ENCODE peak calls at places on chromosomes 2 and 18, in five cellular contexts. V, R, Q, M and A are unnamed samples.

GRCh38 chr2:127541849-127542630 is 6.6 kb downstream of the MYO7B start:
- DNase-seq in V (no peak), R (no peak), Q (no peak), M (no peak), A (no peak)

GRCh38 chr2:39523308-39524044 is 86.4 kb upstream of the MAP4K3 start:
- DNase-seq in V (peak), R (no peak), Q (no peak), M (peak), A (peak)

GRCh38 chr2:134232461-134232860 is 21.4 kb upstream of the MGAT5 start:
- DNase-seq in V (no peak), R (no peak), Q (no peak), M (no peak), A (no peak)

GRCh38 chr2:121298476-121298875 is 13.5 kb upstream of the TFCP2L1 start:
- DNase-seq in V (no peak), R (no peak), Q (no peak), M (no peak), A (no peak)

GRCh38 chr18:67144342-67144741 is 372.2 kb downstream of the DSEL start:
- DNase-seq in V (no peak), R (no peak), Q (no peak), M (no peak), A (no peak)

GRCh38 chr2:72973566-72974435 is 56.5 kb downstream of the EMX1 start:
- DNase-seq in V (peak), R (peak), Q (no peak), M (no peak), A (peak)

GRCh38 chr2:11534746-11535484 is 1.1 kb downstream of the GREB1 start:
- DNase-seq in V (no peak), R (no peak), Q (no peak), M (no peak), A (no peak)

GRCh38 chr2:159968282-159968900 is 94.0 kb downstream of the PLA2R1 start:
- DNase-seq in V (peak), R (peak), Q (peak), M (no peak), A (peak)

GRCh38 chr2:188984680-188985079 is 10.5 kb downstream of the COL3A1 start:
- DNase-seq in V (peak), R (no peak), Q (no peak), M (peak), A (no peak)

GRCh38 chr2:106272202-106272807 is 78.2 kb upstream of the UXS1 start:
- DNase-seq in V (no peak), R (no peak), Q (no peak), M (no peak), A (no peak)

GRCh38 chr2:18830962-18831361 is 241.6 kb upstream of the NT5C1B start:
- DNase-seq in V (no peak), R (no peak), Q (no peak), M (no peak), A (no peak)

GRCh38 chr2:136125226-136125625 is 7.3 kb upstream of the CXCR4 start:
- DNase-seq in V (no peak), R (no peak), Q (no peak), M (no peak), A (no peak)

GRCh38 chr2:12416600-12416999 is 300.1 kb upstream of the TRIB2 start:
- DNase-seq in V (peak), R (peak), Q (no peak), M (no peak), A (peak)

GRCh38 chr2:188414412-188414811 is 122.7 kb downstream of the GULP1 start:
- DNase-seq in V (peak), R (no peak), Q (no peak), M (no peak), A (no peak)

GRCh38 chr2:73494031-73494430 is 108.4 kb downstream of the ALMS1 start:
- DNase-seq in V (peak), R (no peak), Q (no peak), M (no peak), A (no peak)

GRCh38 chr2:41836944-41837343 is 210.9 kb upstream of the PKDCC start:
- DNase-seq in V (peak), R (peak), Q (no peak), M (no peak), A (peak)

GRCh38 chr2:49298230-49298629 is 143.9 kb upstream of the FSHR start:
- DNase-seq in V (no peak), R (no peak), Q (no peak), M (no peak), A (no peak)

GRCh38 chr2:11602563-11603182 is 67.3 kb downstream of the NTSR2 start:
- DNase-seq in V (no peak), R (no peak), Q (no peak), M (no peak), A (no peak)

GRCh38 chr2:203327582-203327917 is 644 bp upstream of the ABI2 start:
- DNase-seq in V (no peak), R (no peak), Q (no peak), M (no peak), A (no peak)

GRCh38 chr2:85903849-85904248 is 15.1 kb upstream of the ST3GAL5 start:
- DNase-seq in V (no peak), R (no peak), Q (no peak), M (no peak), A (no peak)

GRCh38 chr18:59921384-59921891 is 21.6 kb downstream of the PMAIP1 start:
- DNase-seq in V (no peak), R (no peak), Q (no peak), M (no peak), A (no peak)

GRCh38 chr2:172510083-172510482 is 45.8 kb upstream of the PDK1 start:
- DNase-seq in V (no peak), R (no peak), Q (no peak), M (no peak), A (no peak)

GRCh38 chr2:240915526-240916335 is 9.6 kb downstream of the CROCC2 start:
- DNase-seq in V (peak), R (no peak), Q (no peak), M (no peak), A (no peak)

GRCh38 chr2:38075436-38076249 is at the start of gene CYP1B1:
- DNase-seq in V (no peak), R (no peak), Q (peak), M (no peak), A (no peak)

GRCh38 chr2:120761911-120762310 is 26.2 kb downstream of the GLI2 start:
- DNase-seq in V (no peak), R (no peak), Q (no peak), M (peak), A (no peak)

GRCh38 chr2:161134547-161135518 is 25.4 kb upstream of the TANK start:
- DNase-seq in V (peak), R (no peak), Q (no peak), M (no peak), A (peak)

GRCh38 chr18:655445-655844 is 2.0 kb upstream of the TYMS start:
- DNase-seq in V (no peak), R (no peak), Q (no peak), M (no peak), A (no peak)

GRCh38 chr2:212618636-212619035 is 80.0 kb upstream of the ERBB4 start:
- DNase-seq in V (no peak), R (no peak), Q (no peak), M (no peak), A (no peak)

GRCh38 chr2:19474128-19474527 is 115.7 kb upstream of the OSR1 start:
- DNase-seq in V (peak), R (no peak), Q (peak), M (peak), A (no peak)

GRCh38 chr2:72605836-72606442 is 219.9 kb downstream of the EXOC6B start:
- DNase-seq in V (peak), R (no peak), Q (no peak), M (no peak), A (no peak)

GRCh38 chr2:132651115-132652099 is 18.6 kb downstream of the LYPD1 start:
- DNase-seq in V (peak), R (peak), Q (no peak), M (no peak), A (no peak)

GRCh38 chr2:109409347-109410020 is 204.3 kb downstream of the SEPTIN10 start:
- DNase-seq in V (peak), R (no peak), Q (no peak), M (no peak), A (no peak)

GRCh38 chr2:69768789-69769188 is 26.9 kb downstream of the ANXA4 start:
- DNase-seq in V (no peak), R (no peak), Q (no peak), M (no peak), A (no peak)

GRCh38 chr2:69766014-69766413 is 24.1 kb downstream of the ANXA4 start:
- DNase-seq in V (no peak), R (no peak), Q (no peak), M (no peak), A (no peak)

GRCh38 chr2:69768217-69768616 is 26.3 kb downstream of the ANXA4 start:
- DNase-seq in V (no peak), R (no peak), Q (no peak), M (no peak), A (no peak)

GRCh38 chr2:69764286-69765058 is 22.5 kb downstream of the ANXA4 start:
- DNase-seq in V (peak), R (no peak), Q (no peak), M (no peak), A (no peak)

GRCh38 chr2:69767034-69767433 is 25.1 kb downstream of the ANXA4 start:
- DNase-seq in V (peak), R (no peak), Q (no peak), M (no peak), A (no peak)
- TF ChIP-seq CTCF in V (no peak), R (no peak), Q (no peak), M (no peak), A (no peak)

DNA sequence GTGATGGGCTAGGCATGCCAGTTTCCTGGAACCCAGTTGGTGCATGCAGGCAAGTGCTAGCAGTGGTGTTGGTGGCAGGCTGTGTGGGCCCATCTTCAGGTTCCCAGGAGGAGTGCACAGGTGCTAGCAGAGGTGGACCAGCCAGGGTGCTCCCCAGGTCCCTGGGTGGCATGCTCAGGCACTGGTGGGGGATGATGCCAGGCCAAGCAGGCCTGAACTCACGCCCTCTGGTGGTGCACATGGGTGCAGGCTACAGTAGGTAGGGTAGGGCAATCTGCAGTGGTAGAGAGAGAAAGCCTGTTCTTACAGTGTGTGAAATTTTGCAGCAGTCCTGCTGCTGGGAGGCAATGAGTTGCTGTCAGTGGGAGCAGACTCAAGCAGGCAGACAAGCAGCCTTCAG is 1651.8 kb downstream of the DPP10 start:
- DNase-seq in V (no peak), R (no peak), Q (no peak), M (no peak), A (no peak)
- TF ChIP-seq CTCF in V (no peak), R (peak), Q (no peak), M (no peak), A (no peak)

GRCh38 chr2:158894078-158894477 is 74.4 kb upstream of the TANC1 start:
- DNase-seq in V (peak), R (no peak), Q (no peak), M (no peak), A (no peak)

GRCh38 chr2:158890296-158890905 is 78.0 kb upstream of the TANC1 start:
- DNase-seq in V (no peak), R (no peak), Q (no peak), M (no peak), A (no peak)

GRCh38 chr2:158893474-158893873 is 75.0 kb upstream of the TANC1 start:
- DNase-seq in V (no peak), R (no peak), Q (no peak), M (no peak), A (no peak)

GRCh38 chr2:158893057-158893456 is 75.4 kb upstream of the TANC1 start:
- DNase-seq in V (peak), R (no peak), Q (no peak), M (no peak), A (no peak)

GRCh38 chr2:158894572-158894971 is 73.9 kb upstream of the TANC1 start:
- DNase-seq in V (no peak), R (no peak), Q (no peak), M (no peak), A (no peak)
- TF ChIP-seq CTCF in V (peak), R (no peak), Q (no peak), M (no peak), A (no peak)

DNA sequence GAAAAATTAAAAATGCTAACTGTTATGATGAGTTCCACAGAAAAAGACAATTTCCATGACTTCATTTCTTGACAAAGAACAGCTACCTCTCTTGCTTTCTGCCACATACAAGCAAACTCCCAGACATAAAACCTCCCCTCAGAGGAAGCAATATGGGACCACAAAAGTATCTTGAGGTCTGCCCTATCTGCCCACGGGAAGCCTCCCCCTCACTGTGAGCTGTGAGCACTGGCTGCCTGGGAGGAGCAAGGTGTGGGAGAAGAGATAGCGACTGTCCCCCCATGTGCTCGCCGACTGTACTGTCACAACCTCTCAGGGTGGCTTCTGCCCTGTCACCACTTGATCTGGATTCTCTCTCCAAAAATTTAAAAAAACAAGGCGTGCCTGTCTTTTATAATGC is 69.6 kb upstream of the NRP2 start:
- DNase-seq in V (no peak), R (no peak), Q (no peak), M (no peak), A (no peak)
- TF ChIP-seq CTCF in V (no peak), R (no peak), Q (no peak), M (no peak), A (no peak)

GRCh38 chr2:84735383-84735782 is 145.5 kb downstream of the TRABD2A start:
- DNase-seq in V (no peak), R (no peak), Q (no peak), M (no peak), A (no peak)

DNA sequence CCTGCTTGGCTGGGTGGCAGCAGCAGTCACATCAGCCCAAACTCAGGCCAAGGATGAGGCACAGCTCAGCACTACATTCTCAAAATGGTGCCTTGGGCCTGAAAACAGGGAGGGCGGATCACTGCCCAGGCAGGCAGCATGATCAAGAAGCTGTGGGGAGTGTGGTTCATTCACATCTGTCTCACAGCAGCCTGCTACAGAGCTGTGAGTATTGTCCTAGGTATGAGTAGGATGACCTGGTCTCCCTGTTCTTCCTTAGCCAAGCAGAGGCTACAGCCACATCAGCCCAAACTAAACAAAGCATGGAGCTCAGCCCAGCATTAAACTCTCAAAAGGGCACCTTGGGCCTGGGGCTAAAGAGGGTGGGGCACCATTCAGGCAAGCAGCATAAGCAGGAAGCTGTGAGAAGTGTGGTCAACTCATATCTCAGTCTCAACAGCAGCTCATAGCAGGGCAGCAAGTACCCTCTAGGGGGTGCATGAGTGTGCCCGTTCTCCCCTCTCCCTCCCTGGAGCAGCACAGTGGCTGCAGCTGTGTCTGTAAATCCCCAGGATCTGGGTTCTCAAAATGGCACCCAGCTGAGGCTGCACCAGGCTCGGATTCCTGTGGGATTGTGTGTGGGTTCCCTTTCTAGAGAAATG is 139.6 kb downstream of the TRABD2A start:
- DNase-seq in V (peak), R (no peak), Q (no peak), M (no peak), A (peak)
- TF ChIP-seq CTCF in V (peak), R (no peak), Q (no peak), M (no peak), A (no peak)

DNA sequence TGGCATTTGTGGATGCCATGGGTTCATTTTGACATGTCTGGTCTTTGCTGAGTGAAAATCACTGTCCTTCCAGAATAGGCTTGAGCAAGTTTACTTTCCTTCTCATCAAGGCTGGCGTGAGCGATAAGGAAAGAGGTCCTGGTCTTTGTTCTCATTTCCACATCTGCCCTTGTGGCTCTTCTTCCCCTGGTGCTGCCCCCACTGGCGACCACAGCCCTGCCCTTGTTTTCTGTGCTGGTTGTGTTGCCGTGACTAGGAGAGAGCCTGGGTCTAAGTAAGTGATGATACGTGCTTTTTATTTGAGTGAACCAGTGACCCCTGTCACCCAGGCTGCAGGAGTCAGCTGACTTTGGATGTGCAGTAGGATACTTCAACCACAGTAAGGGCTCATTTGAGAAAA is 441.7 kb downstream of the RNF144A start:
- DNase-seq in V (no peak), R (no peak), Q (no peak), M (no peak), A (no peak)
- TF ChIP-seq CTCF in V (no peak), R (no peak), Q (no peak), M (no peak), A (no peak)

GRCh38 chr2:43605079-43605655 is 9.3 kb upstream of the THADA start:
- DNase-seq in V (peak), R (peak), Q (no peak), M (no peak), A (peak)
- TF ChIP-seq CTCF in V (peak), R (peak), Q (peak), M (no peak), A (peak)

DNA sequence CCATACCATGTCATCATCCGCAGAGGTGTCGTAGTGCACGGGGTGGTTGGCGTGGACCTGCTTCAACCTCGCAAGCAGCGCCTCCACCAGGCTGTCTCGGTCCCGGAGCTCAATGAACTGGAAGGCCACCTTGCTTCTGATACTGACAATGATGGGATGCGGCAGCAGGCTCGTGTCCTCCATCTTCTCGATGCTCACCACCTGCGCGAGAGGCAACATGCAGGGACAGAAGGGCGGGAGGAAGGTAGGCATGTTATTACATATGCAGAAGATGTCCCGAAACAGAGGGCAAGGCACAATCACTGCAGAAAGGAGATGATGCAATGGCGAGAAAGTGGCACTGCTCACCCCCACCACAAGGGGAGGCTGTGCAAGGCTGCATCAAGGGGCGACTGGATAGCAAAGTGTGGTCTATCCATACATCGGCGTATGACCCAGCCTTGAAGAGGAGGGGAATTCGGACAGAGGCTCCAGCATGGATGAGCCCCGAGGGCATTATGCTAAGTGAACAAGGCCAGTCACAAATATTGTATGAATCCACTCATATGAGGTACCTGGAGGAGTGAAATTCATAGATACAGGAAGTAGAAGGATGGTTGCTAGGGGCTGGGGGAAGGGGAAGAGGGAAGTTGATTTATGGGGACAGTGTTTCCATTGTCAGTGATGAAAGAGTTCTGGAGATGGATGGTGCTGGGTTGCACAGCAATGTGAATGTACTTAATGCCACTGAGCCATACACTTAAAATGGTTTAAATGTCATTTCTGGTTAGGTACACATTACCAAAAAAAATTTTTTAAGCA is 36.6 kb downstream of the RPL31 start:
- DNase-seq in V (no peak), R (peak), Q (no peak), M (no peak), A (peak)
- TF ChIP-seq CTCF in V (peak), R (peak), Q (peak), M (peak), A (peak)